ENCODE peak calls at places on chromosomes 5 and 9, in four cellular contexts. One of them, this sample, is unnamed.

GRCh38 chr5:1386274-1386717 is 41.4 kb upstream of the CLPTM1L start:
- DNase-seq in NCI-H460: no peak
- DNase-seq in PC-9: peak
- DNase-seq in psoas muscle: peak
- DNase-seq in this sample: peak

GRCh38 chr9:135221951-135222631 is 134.6 kb downstream of the OLFM1 start:
- DNase-seq in psoas muscle: no peak
- DNase-seq in NCI-H460: no peak
- DNase-seq in PC-9: no peak
- DNase-seq in this sample: no peak

GRCh38 chr9:120663380-120663779 is 50.9 kb downstream of the MEGF9 start:
- DNase-seq in NCI-H460: no peak
- DNase-seq in PC-9: no peak
- DNase-seq in psoas muscle: no peak
- DNase-seq in this sample: no peak

GRCh38 chr9:35771524-35771923 is 17.4 kb upstream of the MSMP start:
- DNase-seq in psoas muscle: no peak
- DNase-seq in NCI-H460: no peak
- DNase-seq in PC-9: no peak
- DNase-seq in this sample: peak

GRCh38 chr9:127676636-127677035 is 30.2 kb upstream of the CFAP157 start:
- DNase-seq in psoas muscle: no peak
- DNase-seq in NCI-H460: no peak
- DNase-seq in PC-9: no peak
- DNase-seq in this sample: no peak

GRCh38 chr5:140169410-140169809 is 5.6 kb upstream of the CYSTM1 start:
- DNase-seq in psoas muscle: no peak
- DNase-seq in PC-9: no peak
- DNase-seq in NCI-H460: no peak
- DNase-seq in this sample: no peak

GRCh38 chr5:132358760-132359159 is 10.8 kb upstream of the SLC22A5 start:
- DNase-seq in psoas muscle: no peak
- DNase-seq in NCI-H460: no peak
- DNase-seq in PC-9: no peak
- DNase-seq in this sample: no peak

GRCh38 chr5:141260458-141261237 is 15.5 kb downstream of the PCDHB15 start:
- DNase-seq in PC-9: no peak
- DNase-seq in NCI-H460: no peak
- DNase-seq in psoas muscle: no peak
- DNase-seq in this sample: no peak

GRCh38 chr9:134163374-134164196 is 779 bp downstream of the RNU6ATAC start:
- DNase-seq in psoas muscle: peak
- DNase-seq in NCI-H460: no peak
- DNase-seq in PC-9: peak
- DNase-seq in this sample: no peak

GRCh38 chr5:57664700-57665099 is 182.1 kb upstream of the ACTBL2 start:
- DNase-seq in psoas muscle: no peak
- DNase-seq in NCI-H460: no peak
- DNase-seq in PC-9: no peak
- DNase-seq in this sample: no peak

GRCh38 chr9:91100878-91101450 is 260.8 kb downstream of the AUH start:
- DNase-seq in psoas muscle: peak
- DNase-seq in PC-9: no peak
- DNase-seq in NCI-H460: no peak
- DNase-seq in this sample: no peak

GRCh38 chr9:88812938-88813670 is 178.2 kb upstream of the S1PR3 start:
- DNase-seq in psoas muscle: no peak
- DNase-seq in NCI-H460: no peak
- DNase-seq in PC-9: no peak
- DNase-seq in this sample: no peak

GRCh38 chr9:82495884-82496777 is 507.6 kb downstream of the SPATA31D1 start:
- DNase-seq in NCI-H460: no peak
- DNase-seq in PC-9: no peak
- DNase-seq in psoas muscle: no peak
- DNase-seq in this sample: no peak

GRCh38 chr5:117682416-117682815 is 1107.8 kb upstream of the SEMA6A start:
- DNase-seq in NCI-H460: no peak
- DNase-seq in PC-9: no peak
- DNase-seq in psoas muscle: no peak
- DNase-seq in this sample: no peak

GRCh38 chr5:35671516-35671915 is 53.9 kb downstream of the SPEF2 start:
- DNase-seq in psoas muscle: no peak
- DNase-seq in NCI-H460: no peak
- DNase-seq in PC-9: no peak
- DNase-seq in this sample: no peak

GRCh38 chr5:93995126-93995621 is 253.8 kb upstream of the POU5F2 start:
- DNase-seq in psoas muscle: no peak
- DNase-seq in PC-9: no peak
- DNase-seq in NCI-H460: no peak
- DNase-seq in this sample: no peak

This sample was measured in HAP-1.